ENCODE peak calls at places on chromosomes 3 and 15, in ten cellular contexts. Z is AG09319; W is IMR-90; B is nephron progenitor cell; G is cardiac muscle cell; Y is Panc1; P is sigmoid colon; X is fibroblast of pulmonary artery; U is CD4-positive, alpha-beta T cell; J is mesothelial cell of epicardium. I is an unnamed sample.

GRCh38 chr3:10223676-10224639 is 24.3 kb upstream of the TATDN2 start:
- DNase-seq in X (no peak), J (no peak), U (peak), Y (no peak), Z (no peak), G (no peak), W (no peak), B (no peak), P (no peak), I (no peak)

GRCh38 chr15:60649845-60650548 is 171.1 kb upstream of the ICE2 start:
- DNase-seq in Z (no peak), P (no peak), W (peak), G (no peak), X (no peak), Y (no peak), B (no peak), J (no peak), U (no peak), I (no peak)

GRCh38 chr15:47819158-47819557 is 101.9 kb downstream of the SEMA6D start:
- DNase-seq in Y (no peak), J (no peak), W (no peak), X (peak), P (no peak), U (no peak), B (no peak), G (peak), Z (no peak), I (no peak)

GRCh38 chr3:39065197-39065596 is 13.4 kb downstream of the WDR48 start:
- DNase-seq in B (peak), U (no peak), G (peak), P (no peak), W (peak), J (no peak), X (peak), Y (peak), Z (no peak), I (no peak)

GRCh38 chr15:43266834-43267233 is at the start of gene TGM5:
- DNase-seq in G (no peak), B (no peak), P (no peak), J (no peak), Z (no peak), U (no peak), X (no peak), W (no peak), Y (no peak), I (no peak)

GRCh38 chr15:61070111-61070901 is 158.8 kb downstream of the RORA start:
- DNase-seq in G (no peak), X (no peak), Z (no peak), P (no peak), U (no peak), W (no peak), Y (no peak), J (no peak), B (no peak), I (no peak)

GRCh38 chr15:61186905-61187865 is 41.9 kb downstream of the RORA start:
- DNase-seq in J (peak), W (no peak), Y (no peak), U (no peak), Z (no peak), G (peak), B (no peak), X (peak), P (peak), I (no peak)

GRCh38 chr3:174439621-174440349 is 419.3 kb upstream of the NAALADL2 start:
- DNase-seq in B (no peak), W (peak), J (no peak), G (peak), P (peak), X (peak), Z (peak), U (no peak), Y (peak), I (no peak)

GRCh38 chr3:34256791-34257190 is 458.4 kb downstream of the PDCD6IP start:
- DNase-seq in W (no peak), U (no peak), Y (no peak), J (no peak), B (no peak), G (no peak), P (no peak), X (no peak), Z (no peak), I (no peak)

GRCh38 chr3:67897686-67898336 is 243.4 kb upstream of the SUCLG2 start:
- DNase-seq in Y (no peak), X (no peak), Z (no peak), W (no peak), P (no peak), J (no peak), U (no peak), G (no peak), B (no peak), I (no peak)

GRCh38 chr3:134320749-134321148 is 53.5 kb downstream of the AMOTL2 start:
- DNase-seq in J (no peak), P (peak), Z (no peak), U (no peak), W (no peak), X (no peak), Y (no peak), G (no peak), B (no peak), I (no peak)

GRCh38 chr15:98856540-98856907 is 151.1 kb downstream of the PGPEP1L start:
- DNase-seq in P (no peak), W (peak), Z (peak), B (no peak), Y (no peak), J (no peak), U (no peak), G (no peak), X (peak), I (no peak)

GRCh38 chr3:15148614-15149013 is 49.7 kb upstream of the RBSN start:
- DNase-seq in W (no peak), U (no peak), P (no peak), G (peak), B (peak), Z (no peak), X (peak), Y (no peak), J (no peak), I (no peak)

GRCh38 chr3:148955544-148956346 is 35.6 kb upstream of the GYG1 start:
- DNase-seq in J (no peak), X (peak), B (peak), Z (peak), P (peak), W (peak), U (no peak), Y (no peak), G (peak), I (no peak)

GRCh38 chr3:128794788-128795649 is 69.0 kb downstream of the RAB7A start:
- DNase-seq in G (peak), J (peak), P (peak), U (peak), X (peak), B (peak), W (peak), Y (peak), Z (peak), I (no peak)

GRCh38 chr15:59296181-59296617 is 76.5 kb downstream of the MYO1E start:
- DNase-seq in X (peak), Z (no peak), P (no peak), G (peak), U (no peak), B (peak), Y (no peak), J (no peak), W (peak), I (no peak)

GRCh38 chr3:170572665-170573253 is 13.1 kb downstream of the SLC7A14 start:
- DNase-seq in P (no peak), Y (no peak), J (no peak), W (peak), Z (peak), X (peak), U (no peak), B (no peak), G (peak), I (no peak)

GRCh38 chr3:124177070-124177469 is 185.1 kb upstream of the ROPN1 start:
- DNase-seq in B (no peak), P (no peak), X (no peak), Z (no peak), G (no peak), J (no peak), Y (no peak), W (no peak), U (no peak), I (no peak)

GRCh38 chr15:51982013-51982769 is 10.6 kb upstream of the LEO1 start:
- DNase-seq in J (no peak), Y (peak), G (peak), P (no peak), W (peak), Z (peak), U (no peak), B (no peak), X (peak), I (no peak)

GRCh38 chr15:45253330-45253729 is 1.3 kb downstream of the SLC28A2 start:
- DNase-seq in Y (no peak), J (no peak), Z (no peak), U (no peak), W (no peak), P (no peak), G (no peak), X (no peak), B (peak), I (no peak)

GRCh38 chr3:168080499-168081170 is 15.1 kb downstream of the GOLIM4 start:
- DNase-seq in J (no peak), P (no peak), G (no peak), X (no peak), B (no peak), U (no peak), W (no peak), Z (no peak), Y (no peak), I (no peak)

GRCh38 chr3:129415830-129416229 is 12.6 kb downstream of the EFCAB12 start:
- DNase-seq in B (no peak), Y (no peak), P (no peak), X (no peak), Z (no peak), J (no peak), G (no peak), U (no peak), W (no peak), I (no peak)

GRCh38 chr15:36907295-36907694 is 193.1 kb downstream of the MEIS2 start:
- DNase-seq in P (no peak), B (no peak), Y (no peak), X (no peak), Z (no peak), U (no peak), G (no peak), J (no peak), W (no peak), I (no peak)

GRCh38 chr3:184566441-184567414 is 5.1 kb downstream of the EPHB3 start:
- DNase-seq in P (no peak), J (no peak), G (no peak), W (no peak), X (no peak), U (no peak), B (no peak), Z (no peak), Y (no peak), I (no peak)

GRCh38 chr15:65533057-65533752 is 2.9 kb downstream of the HACD3 start:
- DNase-seq in Z (no peak), X (no peak), P (no peak), Y (no peak), J (no peak), U (no peak), G (no peak), W (peak), B (no peak), I (no peak)

GRCh38 chr3:194070634-194071409 is 65.1 kb upstream of the HES1 start:
- DNase-seq in Z (peak), G (peak), B (peak), P (peak), Y (no peak), U (peak), X (peak), W (peak), J (peak), I (no peak)

GRCh38 chr15:71806452-71806931 is 3.9 kb upstream of the NR2E3 start:
- DNase-seq in J (no peak), Y (no peak), U (no peak), G (peak), Z (no peak), P (no peak), W (peak), X (peak), B (no peak), I (no peak)

GRCh38 chr3:58242340-58242739 is 4.7 kb downstream of the ABHD6 start:
- DNase-seq in Z (no peak), P (no peak), J (no peak), Y (no peak), X (no peak), G (no peak), W (no peak), B (no peak), U (no peak), I (no peak)

GRCh38 chr3:13549513-13550256 is 760 bp downstream of the FBLN2 start:
- DNase-seq in X (no peak), W (no peak), U (no peak), J (no peak), G (no peak), Y (no peak), B (no peak), P (no peak), Z (no peak), I (no peak)

GRCh38 chr3:45145223-45145622 is 955 bp downstream of the CDCP1 start:
- DNase-seq in J (no peak), Z (no peak), Y (no peak), G (no peak), W (no peak), U (no peak), X (no peak), B (no peak), P (no peak), I (no peak)

GRCh38 chr3:186239321-186239720 is 122.7 kb downstream of the DGKG start:
- DNase-seq in P (no peak), U (no peak), B (no peak), G (no peak), W (no peak), J (no peak), Z (no peak), Y (no peak), X (peak), I (no peak)

GRCh38 chr3:38397320-38397719 is 50.7 kb downstream of the XYLB start:
- DNase-seq in X (peak), B (peak), W (peak), J (peak), Z (peak), Y (no peak), G (peak), U (no peak), P (no peak), I (no peak)

GRCh38 chr15:53658827-53659226 is 100.6 kb downstream of the WDR72 start:
- DNase-seq in W (no peak), X (no peak), P (no peak), Y (no peak), B (no peak), Z (no peak), G (no peak), J (no peak), U (no peak), I (no peak)

GRCh38 chr15:68408971-68409370 is 23.0 kb downstream of the ITGA11 start:
- DNase-seq in B (no peak), Y (no peak), U (no peak), X (no peak), Z (no peak), W (no peak), J (peak), P (peak), G (no peak), I (peak)

GRCh38 chr3:45790611-45791010 is 5.7 kb downstream of the SLC6A20 start:
- DNase-seq in J (no peak), Z (no peak), X (no peak), P (no peak), Y (no peak), U (no peak), W (no peak), B (no peak), G (no peak), I (no peak)

GRCh38 chr3:164521139-164521538 is 557.2 kb downstream of the SI start:
- DNase-seq in P (no peak), B (no peak), X (no peak), Z (no peak), U (no peak), J (no peak), Y (no peak), W (no peak), G (no peak), I (peak)

GRCh38 chr3:36981006-36981405 is 11.9 kb downstream of the EPM2AIP1 start:
- DNase-seq in B (no peak), Z (no peak), G (no peak), J (no peak), U (no peak), Y (no peak), X (no peak), P (no peak), W (no peak), I (no peak)
- TF ChIP-seq CTCF in B (no peak), Z (no peak), G (no peak), J (no peak), U (no peak), Y (no peak), X (no peak), P (no peak), W (no peak), I (no peak)

GRCh38 chr15:92365816-92366215 is 27.9 kb upstream of the ST8SIA2 start:
- DNase-seq in W (no peak), X (no peak), J (no peak), P (no peak), Z (no peak), G (no peak), B (no peak), U (no peak), Y (no peak), I (no peak)
- TF ChIP-seq CTCF in W (no peak), X (no peak), J (no peak), P (no peak), Z (no peak), G (no peak), B (no peak), U (no peak), Y (no peak), I (no peak)

GRCh38 chr15:70492240-70493177 is 270.8 kb downstream of the UACA start:
- DNase-seq in W (peak), P (no peak), J (no peak), G (peak), U (peak), B (no peak), Y (no peak), X (peak), Z (no peak), I (peak)
- TF ChIP-seq CTCF in W (peak), P (no peak), J (no peak), G (no peak), U (no peak), B (no peak), Y (no peak), X (no peak), Z (no peak), I (no peak)

DNA sequence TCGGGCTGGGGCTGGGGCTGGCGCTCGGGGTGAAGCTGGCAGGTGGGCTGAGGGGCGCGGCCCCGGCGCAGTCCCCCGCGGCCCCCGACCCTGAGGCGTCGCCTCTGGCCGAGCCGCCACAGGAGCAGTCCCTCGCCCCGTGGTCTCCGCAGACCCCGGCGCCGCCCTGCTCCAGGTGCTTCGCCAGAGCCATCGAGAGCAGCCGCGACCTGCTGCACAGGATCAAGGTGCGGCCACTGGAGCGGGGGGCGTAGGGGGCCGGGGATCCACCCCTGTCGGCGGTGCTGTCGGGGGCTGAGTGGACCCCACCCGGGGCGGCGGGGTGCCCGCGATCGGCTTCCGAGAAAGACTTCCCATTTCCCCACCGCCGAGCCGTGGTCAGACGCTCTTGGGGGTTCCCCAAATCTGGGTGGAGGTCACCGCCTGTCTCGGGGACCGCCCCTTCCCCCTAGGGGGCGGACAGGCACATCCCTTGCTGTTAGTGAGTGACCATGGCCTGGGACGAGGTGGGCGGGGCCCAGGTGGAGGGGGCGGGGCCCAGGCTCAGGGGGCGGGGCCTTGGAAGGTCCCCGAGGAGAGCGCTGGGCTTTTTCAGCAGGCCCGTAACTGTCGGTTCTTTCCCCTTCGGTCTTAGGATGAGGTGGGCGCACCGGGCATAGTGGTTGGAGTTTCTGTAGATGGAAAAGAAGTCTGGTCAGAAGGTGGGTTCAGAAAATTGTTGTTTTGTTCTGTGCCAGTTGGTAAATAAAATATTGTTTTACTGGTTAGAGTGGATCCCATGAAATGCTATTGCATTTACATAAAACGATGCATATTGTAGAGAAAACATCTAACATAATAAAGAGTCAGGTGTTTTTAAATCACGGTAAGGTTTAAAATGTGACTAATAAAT is 587 bp downstream of the LACTB start:
- DNase-seq in P (peak), X (peak), W (peak), B (peak), Z (peak), G (peak), U (peak), Y (no peak), J (peak), I (no peak)
- TF ChIP-seq CTCF in P (no peak), X (peak), W (no peak), B (no peak), Z (peak), G (peak), U (no peak), Y (no peak), J (no peak), I (peak)

GRCh38 chr15:92438471-92438870 is 44.8 kb downstream of the ST8SIA2 start:
- DNase-seq in X (no peak), P (no peak), U (no peak), G (no peak), B (no peak), Z (no peak), W (no peak), Y (no peak), J (no peak), I (no peak)

GRCh38 chr15:92443381-92443780 is 49.7 kb downstream of the ST8SIA2 start:
- DNase-seq in X (no peak), J (no peak), P (no peak), Z (no peak), B (no peak), Y (no peak), G (no peak), W (no peak), U (no peak), I (no peak)

GRCh38 chr15:92444631-92445030 is 51.0 kb downstream of the ST8SIA2 start:
- DNase-seq in P (no peak), B (no peak), G (no peak), U (no peak), X (no peak), W (no peak), Z (no peak), Y (no peak), J (no peak), I (peak)

GRCh38 chr15:92435145-92435544 is 41.5 kb downstream of the ST8SIA2 start:
- DNase-seq in P (no peak), B (no peak), U (no peak), W (no peak), J (no peak), X (no peak), Z (no peak), G (no peak), Y (no peak), I (no peak)

DNA sequence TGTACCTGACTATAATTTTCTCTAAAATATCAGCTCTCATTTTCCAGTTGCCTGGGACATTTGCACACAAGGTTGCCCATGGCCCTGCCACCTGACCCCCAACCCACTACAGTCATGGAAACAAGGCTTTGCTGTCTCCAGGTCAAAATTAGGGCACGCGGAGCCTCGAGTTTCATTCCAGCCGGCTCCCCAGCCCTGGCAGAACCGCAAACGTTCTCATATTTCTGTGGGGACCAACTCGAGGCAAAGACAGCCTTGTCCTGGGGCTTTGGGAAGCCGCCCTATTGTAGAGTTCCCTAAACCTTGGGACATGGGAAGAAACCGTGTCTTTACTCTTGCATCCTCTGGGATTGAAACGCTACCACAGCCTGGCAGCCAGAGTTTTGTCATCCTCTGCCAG is 45.6 kb downstream of the ST8SIA2 start:
- DNase-seq in X (no peak), B (no peak), Z (no peak), J (no peak), P (no peak), Y (no peak), U (no peak), G (no peak), W (no peak), I (no peak)
- TF ChIP-seq CTCF in X (no peak), B (no peak), Z (no peak), J (no peak), P (no peak), Y (no peak), U (no peak), G (no peak), W (no peak), I (no peak)

DNA sequence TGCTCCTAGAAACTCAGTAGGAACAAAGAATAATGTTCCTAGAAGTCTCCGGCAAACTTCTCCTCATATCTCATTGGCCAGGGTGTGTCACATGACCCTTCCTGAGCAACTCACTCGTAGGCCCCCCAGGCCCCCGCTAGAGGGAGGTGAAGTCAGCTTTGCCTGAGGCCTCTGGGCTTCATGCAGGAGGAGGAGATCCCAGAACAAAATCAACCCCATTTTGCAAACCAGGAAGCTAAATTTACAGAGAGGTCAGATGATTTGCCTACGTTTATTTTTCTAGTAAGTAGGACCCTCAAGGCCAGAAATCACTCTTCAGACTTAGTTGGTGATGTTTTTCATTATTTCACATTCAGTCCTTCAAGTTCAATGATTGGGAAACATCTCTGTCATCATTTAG is 99.1 kb downstream of the SSR3 start:
- DNase-seq in U (no peak), G (no peak), X (no peak), Z (no peak), Y (no peak), W (no peak), B (peak), P (no peak), J (no peak), I (no peak)
- TF ChIP-seq CTCF in U (no peak), G (no peak), X (no peak), Z (no peak), Y (no peak), W (no peak), B (no peak), P (no peak), J (peak), I (no peak)

I was measured in chondrocyte.